ENCODE peak calls at places on chromosomes 4 and X, in six cellular contexts. V is T1000, J is osteocyte, N is Ammon's horn, Y is NB4, D is NCI-H345. H is an unnamed sample.

GRCh38 chrX:131746491-131746968 is 202.7 kb downstream of the OR13H1 start:
- DNase-seq in J (peak), N (no peak), V (no peak), Y (no peak), D (peak), H (peak)

GRCh38 chr4:10584042-10584441 is 100.5 kb downstream of the CLNK start:
- DNase-seq in Y (peak), V (peak), D (no peak), J (no peak), N (peak), H (peak)

GRCh38 chr4:6889736-6890324 is 19.8 kb upstream of the TBC1D14 start:
- DNase-seq in D (no peak), N (no peak), V (no peak), J (no peak), Y (no peak), H (no peak)

GRCh38 chrX:109660756-109661155 is 35.8 kb upstream of the KCNE5 start:
- DNase-seq in D (no peak), J (no peak), V (no peak), N (no peak), Y (peak), H (no peak)

GRCh38 chr4:180031330-180031729 is 2211.9 kb upstream of the TENM3 start:
- DNase-seq in J (no peak), D (no peak), V (no peak), Y (no peak), N (no peak), H (no peak)

GRCh38 chr4:180153587-180153986 is 2089.6 kb upstream of the TENM3 start:
- DNase-seq in N (no peak), V (no peak), D (no peak), Y (no peak), J (no peak), H (no peak)

GRCh38 chr4:173076903-173077629 is 91.5 kb upstream of the GALNT7 start:
- DNase-seq in V (no peak), Y (no peak), D (no peak), J (no peak), N (no peak), H (no peak)

GRCh38 chrX:17616936-17617335 is 120.4 kb upstream of the SCML1 start:
- DNase-seq in V (no peak), D (peak), N (no peak), J (no peak), Y (no peak), H (no peak)

GRCh38 chrX:262391-262909 is 18.7 kb upstream of the PLCXD1 start:
- DNase-seq in N (no peak), Y (no peak), D (no peak), V (no peak), J (peak), H (no peak)

GRCh38 chrX:11261260-11261659 is 32.0 kb upstream of the AMELX start:
- DNase-seq in D (no peak), N (no peak), V (no peak), J (no peak), Y (no peak), H (no peak)

GRCh38 chr4:109206610-109207009 is 95.8 kb downstream of the COL25A1 start:
- DNase-seq in N (no peak), J (no peak), Y (no peak), V (no peak), D (no peak), H (no peak)

GRCh38 chr4:133130171-133130570 is 18.9 kb upstream of the PCDH10 start:
- DNase-seq in J (no peak), D (no peak), V (no peak), N (no peak), Y (no peak), H (no peak)

GRCh38 chrX:52346462-52347165 is 22.2 kb upstream of the XAGE2 start:
- DNase-seq in V (peak), D (no peak), J (no peak), N (no peak), Y (peak), H (peak)

GRCh38 chrX:133645251-133645650 is 230.0 kb upstream of the GPC4 start:
- DNase-seq in V (no peak), N (no peak), J (no peak), Y (no peak), D (no peak), H (no peak)

GRCh38 chr4:20480161-20480947 is 219.9 kb upstream of the PACRGL start:
- DNase-seq in Y (no peak), D (no peak), J (no peak), N (no peak), V (no peak), H (no peak)

GRCh38 chrX:1465261-1466231 is 12.8 kb upstream of the ASMTL start:
- DNase-seq in J (peak), N (no peak), Y (no peak), D (no peak), V (no peak), H (no peak)

GRCh38 chrX:110992611-110993010 is 103.4 kb upstream of the PAK3 start:
- DNase-seq in V (no peak), Y (peak), N (no peak), J (no peak), D (peak), H (peak)

GRCh38 chr4:53841711-53842110 is 222.7 kb downstream of the CHIC2 start:
- DNase-seq in N (no peak), D (no peak), J (no peak), Y (no peak), V (no peak), H (no peak)

GRCh38 chrX:86047174-86047991 is at the start of gene CHM:
- DNase-seq in Y (peak), N (peak), V (no peak), J (peak), D (no peak), H (peak)

GRCh38 chrX:102765794-102766193 is 45.3 kb downstream of the GPRASP3 start:
- DNase-seq in Y (no peak), V (no peak), D (no peak), J (no peak), N (peak), H (no peak)

GRCh38 chr4:12179264-12179616 is 750.5 kb upstream of the HS3ST1 start:
- DNase-seq in Y (no peak), J (no peak), N (no peak), D (no peak), V (no peak), H (no peak)

GRCh38 chr4:132910226-132910748 is 238.8 kb upstream of the PCDH10 start:
- DNase-seq in D (no peak), N (no peak), V (no peak), Y (no peak), J (no peak), H (no peak)

GRCh38 chr4:4502694-4503311 is 39.0 kb downstream of the STX18 start:
- DNase-seq in D (no peak), N (no peak), V (no peak), J (no peak), Y (no peak), H (no peak)

GRCh38 chrX:46912098-46912672 is at the start of gene JADE3:
- DNase-seq in Y (peak), V (no peak), J (peak), N (peak), D (peak), H (peak)

GRCh38 chr4:164221631-164222030 is 532.3 kb upstream of the SMIM31 start:
- DNase-seq in N (no peak), D (no peak), J (no peak), V (no peak), Y (no peak), H (no peak)

GRCh38 chr4:4269326-4269725 is 20.6 kb downstream of the LYAR start:
- DNase-seq in N (no peak), Y (no peak), J (no peak), D (no peak), V (no peak), H (no peak)

GRCh38 chrX:153384390-153384789 is 16.8 kb downstream of the PNMA6E start:
- DNase-seq in V (no peak), N (no peak), J (peak), D (no peak), Y (no peak), H (no peak)

GRCh38 chr4:111639876-111640275 is 505.4 kb upstream of the FAM241A start:
- DNase-seq in V (no peak), D (no peak), Y (no peak), N (no peak), J (no peak), H (no peak)

GRCh38 chrX:80879916-80880315 is 70.2 kb upstream of the BRWD3 start:
- DNase-seq in N (no peak), D (no peak), Y (no peak), J (no peak), V (no peak), H (no peak)

GRCh38 chr4:171846232-171846631 is 33.0 kb downstream of the GALNTL6 start:
- DNase-seq in D (peak), V (no peak), Y (peak), J (no peak), N (no peak), H (no peak)

GRCh38 chr4:110510955-110511544 is 35.1 kb downstream of the ENPEP start:
- DNase-seq in V (no peak), D (peak), Y (peak), N (peak), J (no peak), H (peak)

GRCh38 chrX:24081661-24082154 is 27.0 kb downstream of the EIF2S3 start:
- DNase-seq in V (peak), Y (peak), J (peak), N (peak), D (peak), H (peak)

GRCh38 chrX:93932471-93933220 is 258.6 kb downstream of the FAM133A start:
- DNase-seq in N (no peak), D (no peak), Y (no peak), V (no peak), J (no peak), H (no peak)

H was measured in SW480.